ENCODE peak calls at places on chromosomes 4 and X, in four cellular contexts. One of them, this sample, is unnamed.

GRCh38 chr4:89056953-89057398 is at the start of gene FAM13A:
- DNase-seq in transverse colon: peak
- DNase-seq in uterus: peak
- DNase-seq in HCT116: peak
- DNase-seq in this sample: peak

GRCh38 chr4:87050596-87050995 is 115.8 kb downstream of the AFF1 start:
- DNase-seq in transverse colon: no peak
- DNase-seq in uterus: no peak
- DNase-seq in HCT116: no peak
- DNase-seq in this sample: no peak

GRCh38 chrX:16114640-16115039 is 8.7 kb upstream of the GRPR start:
- DNase-seq in transverse colon: no peak
- DNase-seq in uterus: no peak
- DNase-seq in HCT116: no peak
- DNase-seq in this sample: no peak

GRCh38 chrX:46250151-46250550 is 295.1 kb downstream of the ZNF674 start:
- DNase-seq in transverse colon: no peak
- DNase-seq in uterus: no peak
- DNase-seq in HCT116: no peak
- DNase-seq in this sample: no peak

GRCh38 chrX:117274943-117275342 is 812.2 kb upstream of the CT83 start:
- DNase-seq in transverse colon: no peak
- DNase-seq in uterus: no peak
- DNase-seq in HCT116: no peak
- DNase-seq in this sample: no peak

GRCh38 chr4:46937493-46937892 is 28.4 kb upstream of the COX7B2 start:
- DNase-seq in transverse colon: no peak
- DNase-seq in uterus: no peak
- DNase-seq in HCT116: no peak
- DNase-seq in this sample: no peak

GRCh38 chr4:183140911-183141320 is 41.9 kb downstream of the WWC2 start:
- DNase-seq in transverse colon: no peak
- DNase-seq in uterus: no peak
- DNase-seq in HCT116: no peak
- DNase-seq in this sample: no peak

GRCh38 chr4:87060957-87061356 is 126.1 kb downstream of the AFF1 start:
- DNase-seq in transverse colon: no peak
- DNase-seq in uterus: no peak
- DNase-seq in HCT116: peak
- DNase-seq in this sample: no peak

GRCh38 chrX:38968344-38968743 is 167.1 kb downstream of the MID1IP1 start:
- DNase-seq in transverse colon: no peak
- DNase-seq in uterus: no peak
- DNase-seq in HCT116: no peak
- DNase-seq in this sample: no peak

GRCh38 chr4:128461300-128462103 is 173.9 kb upstream of the PGRMC2 start:
- DNase-seq in transverse colon: no peak
- DNase-seq in uterus: peak
- DNase-seq in HCT116: no peak
- DNase-seq in this sample: no peak

GRCh38 chr4:119788334-119789266 is 160.0 kb upstream of the PDE5A start:
- DNase-seq in transverse colon: no peak
- DNase-seq in uterus: no peak
- DNase-seq in HCT116: no peak
- DNase-seq in this sample: no peak

GRCh38 chrX:7144126-7144525 is 3.4 kb upstream of the STS start:
- DNase-seq in transverse colon: no peak
- DNase-seq in uterus: no peak
- DNase-seq in HCT116: no peak
- DNase-seq in this sample: no peak

GRCh38 chr4:88008133-88008621 is 742 bp downstream of the PKD2 start:
- DNase-seq in transverse colon: peak
- DNase-seq in uterus: no peak
- DNase-seq in HCT116: no peak
- DNase-seq in this sample: no peak

GRCh38 chr4:6043843-6044242 is 25.6 kb upstream of the C4orf50 start:
- DNase-seq in transverse colon: no peak
- DNase-seq in uterus: no peak
- DNase-seq in HCT116: no peak
- DNase-seq in this sample: no peak

GRCh38 chr4:95505149-95505548 is 43.6 kb downstream of the UNC5C start:
- DNase-seq in transverse colon: no peak
- DNase-seq in uterus: no peak
- DNase-seq in HCT116: peak
- DNase-seq in this sample: no peak

GRCh38 chr4:19285146-19285545 is 966.6 kb upstream of the SLIT2 start:
- DNase-seq in transverse colon: no peak
- DNase-seq in uterus: no peak
- DNase-seq in HCT116: no peak
- DNase-seq in this sample: no peak

GRCh38 chr4:78441786-78442185 is 109.8 kb upstream of the ANXA3 start:
- DNase-seq in transverse colon: no peak
- DNase-seq in uterus: no peak
- DNase-seq in HCT116: no peak
- DNase-seq in this sample: no peak

GRCh38 chr4:116180056-116180690 is 905.2 kb downstream of the TRAM1L1 start:
- DNase-seq in transverse colon: no peak
- DNase-seq in uterus: no peak
- DNase-seq in HCT116: peak
- DNase-seq in this sample: no peak
- TF ChIP-seq CTCF in transverse colon: no peak
- TF ChIP-seq CTCF in uterus: no peak
- TF ChIP-seq CTCF in HCT116: peak
- TF ChIP-seq CTCF in this sample: no peak

GRCh38 chrX:68685722-68686683 is 38.5 kb downstream of the STARD8 start:
- DNase-seq in transverse colon: peak
- DNase-seq in uterus: peak
- DNase-seq in HCT116: no peak
- DNase-seq in this sample: no peak
- TF ChIP-seq POLR2A in transverse colon: no peak
- TF ChIP-seq POLR2A in uterus: no peak
- TF ChIP-seq POLR2A in HCT116: no peak
- TF ChIP-seq POLR2A in this sample: no peak

DNA sequence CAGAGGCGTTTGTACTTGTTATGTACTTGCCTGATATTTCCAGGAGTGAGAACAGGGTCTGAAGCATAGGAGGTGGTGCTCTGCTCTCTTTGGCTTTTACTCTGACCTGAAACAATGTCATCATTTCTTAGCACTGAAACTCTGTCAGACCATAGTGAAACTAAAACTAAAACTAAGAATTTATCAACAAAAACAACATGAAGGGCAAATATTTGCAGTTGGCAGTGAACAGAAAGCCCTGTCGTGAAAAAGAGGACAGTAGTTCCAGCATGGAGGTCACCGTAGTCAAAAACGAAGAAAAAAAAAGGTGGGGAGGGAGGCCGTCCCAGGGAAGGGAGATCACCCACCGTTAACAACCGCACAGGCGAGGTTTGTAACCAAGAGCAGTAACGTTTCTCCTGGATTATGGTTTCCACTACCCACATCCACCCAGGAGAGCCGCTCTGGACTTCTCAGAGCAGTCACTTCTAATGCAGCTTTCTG is 97.5 kb downstream of the ANK2 start:
- DNase-seq in transverse colon: no peak
- DNase-seq in uterus: no peak
- DNase-seq in HCT116: no peak
- DNase-seq in this sample: no peak
- H3K4me3 ChIP-seq in transverse colon: peak
- H3K4me3 ChIP-seq in uterus: peak
- H3K4me3 ChIP-seq in HCT116: no peak
- H3K4me3 ChIP-seq in this sample: no peak

GRCh38 chrX:107673933-107674479 is 45.7 kb downstream of the PRPS1 start:
- DNase-seq in transverse colon: peak
- DNase-seq in uterus: peak
- DNase-seq in HCT116: no peak
- DNase-seq in this sample: peak
- TF ChIP-seq CTCF in transverse colon: peak
- TF ChIP-seq CTCF in uterus: no peak
- TF ChIP-seq CTCF in HCT116: no peak
- TF ChIP-seq CTCF in this sample: no peak

DNA sequence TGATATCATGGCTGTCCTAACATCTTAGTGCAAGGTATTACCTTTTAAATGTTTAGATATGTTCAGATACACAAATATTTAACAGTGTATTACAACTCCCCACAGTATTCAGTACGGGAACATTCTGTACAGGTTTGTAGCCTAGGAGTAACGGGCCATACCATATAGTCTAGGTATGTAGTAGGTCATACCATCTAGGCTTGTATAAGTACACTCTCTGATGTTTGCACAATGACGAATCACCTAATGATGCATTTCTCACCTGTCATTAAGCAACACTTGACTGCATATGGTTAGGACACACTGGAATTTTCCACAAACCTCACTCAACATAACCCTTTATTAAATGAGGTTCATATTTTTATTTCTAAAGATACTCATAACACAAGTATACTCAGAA is 67.7 kb downstream of the THOC2 start:
- DNase-seq in transverse colon: no peak
- DNase-seq in uterus: no peak
- DNase-seq in HCT116: no peak
- DNase-seq in this sample: no peak
- TF ChIP-seq POLR2A in transverse colon: no peak
- TF ChIP-seq POLR2A in uterus: no peak
- TF ChIP-seq POLR2A in HCT116: no peak
- TF ChIP-seq POLR2A in this sample: no peak

GRCh38 chr4:150055467-150055866 is 22.8 kb upstream of the DCLK2 start:
- DNase-seq in transverse colon: no peak
- DNase-seq in uterus: no peak
- DNase-seq in HCT116: no peak
- DNase-seq in this sample: no peak

GRCh38 chr4:150056569-150056968 is 21.7 kb upstream of the DCLK2 start:
- DNase-seq in transverse colon: no peak
- DNase-seq in uterus: no peak
- DNase-seq in HCT116: no peak
- DNase-seq in this sample: no peak
- H3K4me3 ChIP-seq in transverse colon: no peak
- H3K4me3 ChIP-seq in uterus: no peak
- H3K4me3 ChIP-seq in HCT116: no peak
- H3K4me3 ChIP-seq in this sample: no peak

DNA sequence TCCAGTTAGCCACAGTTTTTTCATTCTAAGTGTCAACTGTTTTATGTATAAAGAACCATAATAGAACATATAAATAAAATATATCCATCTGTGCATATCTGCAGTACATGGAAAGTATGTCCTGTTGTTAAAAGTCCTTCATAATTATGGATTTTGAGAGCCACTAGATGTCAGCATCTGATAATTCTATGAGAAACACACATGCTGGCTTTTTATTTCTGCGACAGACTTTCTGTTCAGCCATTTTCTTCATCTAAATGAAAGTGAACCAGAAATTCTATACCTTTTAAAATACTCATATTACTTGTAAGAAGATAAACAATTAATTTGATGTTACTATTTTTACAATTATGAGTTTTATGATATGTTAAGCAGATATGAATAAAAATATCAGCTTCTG is 251.4 kb downstream of the GPM6A start:
- DNase-seq in transverse colon: no peak
- DNase-seq in uterus: no peak
- DNase-seq in HCT116: peak
- DNase-seq in this sample: no peak
- TF ChIP-seq CTCF in transverse colon: no peak
- TF ChIP-seq CTCF in uterus: no peak
- TF ChIP-seq CTCF in HCT116: peak
- TF ChIP-seq CTCF in this sample: no peak